ENCODE peak calls at places on chromosomes 13 and 19, in six cellular contexts. One of them, this sample, is unnamed. For H3K9me3, the result is how much of the 10 kb centered on the place peaks cover.

GRCh38 chr13:29991343-29991742 is 140.9 kb upstream of the UBL3 start:
- ATAC-seq in body of pancreas: no peak
- ATAC-seq in right lobe of liver: no peak
- ATAC-seq in upper lobe of left lung: no peak
- ATAC-seq in heart left ventricle: no peak
- ATAC-seq in HepG2: no peak
- ATAC-seq in this sample: no peak

GRCh38 chr19:38118176-38118575 is 105.8 kb downstream of the DPF1 start:
- ATAC-seq in right lobe of liver: no peak
- ATAC-seq in HepG2: no peak
- ATAC-seq in heart left ventricle: no peak
- ATAC-seq in upper lobe of left lung: no peak
- ATAC-seq in body of pancreas: no peak
- ATAC-seq in this sample: no peak

GRCh38 chr13:93460005-93460404 is 233.4 kb downstream of the GPC6 start:
- ATAC-seq in upper lobe of left lung: no peak
- ATAC-seq in heart left ventricle: no peak
- ATAC-seq in right lobe of liver: no peak
- ATAC-seq in HepG2: no peak
- ATAC-seq in body of pancreas: no peak
- ATAC-seq in this sample: no peak

GRCh38 chr13:48370815-48371214 is 42.1 kb downstream of the LPAR6 start:
- ATAC-seq in HepG2: no peak
- ATAC-seq in upper lobe of left lung: no peak
- ATAC-seq in body of pancreas: no peak
- ATAC-seq in heart left ventricle: no peak
- ATAC-seq in right lobe of liver: no peak
- ATAC-seq in this sample: no peak

GRCh38 chr13:89982406-89983085 is 1364.9 kb upstream of the MIR17HG start:
- ATAC-seq in heart left ventricle: no peak
- ATAC-seq in upper lobe of left lung: no peak
- ATAC-seq in HepG2: no peak
- ATAC-seq in right lobe of liver: no peak
- ATAC-seq in body of pancreas: no peak
- ATAC-seq in this sample: peak

GRCh38 chr19:17807731-17808316 is 12.9 kb downstream of the B3GNT3 start:
- ATAC-seq in body of pancreas: no peak
- ATAC-seq in HepG2: no peak
- ATAC-seq in right lobe of liver: no peak
- ATAC-seq in heart left ventricle: no peak
- ATAC-seq in upper lobe of left lung: no peak
- ATAC-seq in this sample: no peak

GRCh38 chr13:113315992-113316391 is 19.0 kb downstream of the LAMP1 start:
- ATAC-seq in HepG2: no peak
- ATAC-seq in heart left ventricle: no peak
- ATAC-seq in body of pancreas: no peak
- ATAC-seq in upper lobe of left lung: no peak
- ATAC-seq in right lobe of liver: no peak
- ATAC-seq in this sample: no peak

GRCh38 chr19:38417146-38417543 is 8.9 kb downstream of the RASGRP4 start:
- ATAC-seq in upper lobe of left lung: no peak
- ATAC-seq in heart left ventricle: no peak
- ATAC-seq in body of pancreas: no peak
- ATAC-seq in HepG2: no peak
- ATAC-seq in right lobe of liver: no peak
- ATAC-seq in this sample: no peak

GRCh38 chr13:52701728-52702480 is 37.7 kb downstream of the CNMD start:
- ATAC-seq in HepG2: no peak
- ATAC-seq in right lobe of liver: no peak
- ATAC-seq in body of pancreas: no peak
- ATAC-seq in heart left ventricle: no peak
- ATAC-seq in upper lobe of left lung: no peak
- ATAC-seq in this sample: no peak

GRCh38 chr13:33799950-33800592 is 17.9 kb upstream of the RFC3 start:
- ATAC-seq in right lobe of liver: peak
- ATAC-seq in heart left ventricle: no peak
- ATAC-seq in HepG2: peak
- ATAC-seq in body of pancreas: peak
- ATAC-seq in upper lobe of left lung: no peak
- ATAC-seq in this sample: no peak

GRCh38 chr13:29887030-29887557 is 36.7 kb upstream of the UBL3 start:
- ATAC-seq in HepG2: peak
- ATAC-seq in right lobe of liver: no peak
- ATAC-seq in heart left ventricle: no peak
- ATAC-seq in body of pancreas: no peak
- ATAC-seq in upper lobe of left lung: no peak
- ATAC-seq in this sample: no peak

GRCh38 chr19:10593820-10594637 is 6.9 kb upstream of the AP1M2 start:
- ATAC-seq in body of pancreas: peak
- ATAC-seq in heart left ventricle: no peak
- ATAC-seq in HepG2: peak
- ATAC-seq in right lobe of liver: peak
- ATAC-seq in upper lobe of left lung: no peak
- ATAC-seq in this sample: peak

GRCh38 chr13:109331898-109332297 is 454.5 kb downstream of the IRS2 start:
- ATAC-seq in HepG2: no peak
- ATAC-seq in right lobe of liver: no peak
- ATAC-seq in heart left ventricle: no peak
- ATAC-seq in body of pancreas: no peak
- ATAC-seq in upper lobe of left lung: no peak
- ATAC-seq in this sample: no peak

GRCh38 chr13:27613623-27614022 is 6.7 kb downstream of the LNX2 start:
- ATAC-seq in body of pancreas: no peak
- ATAC-seq in heart left ventricle: no peak
- ATAC-seq in upper lobe of left lung: no peak
- ATAC-seq in HepG2: peak
- ATAC-seq in right lobe of liver: no peak
- ATAC-seq in this sample: no peak

GRCh38 chr19:9139609-9140158 is 513 bp upstream of the ZNF317 start:
- ATAC-seq in heart left ventricle: peak
- ATAC-seq in HepG2: no peak
- ATAC-seq in right lobe of liver: no peak
- ATAC-seq in body of pancreas: peak
- ATAC-seq in upper lobe of left lung: no peak
- ATAC-seq in this sample: peak

GRCh38 chr13:46124967-46125933 is 20.4 kb upstream of the CPB2 start:
- ATAC-seq in right lobe of liver: no peak
- ATAC-seq in HepG2: no peak
- ATAC-seq in body of pancreas: no peak
- ATAC-seq in heart left ventricle: no peak
- ATAC-seq in upper lobe of left lung: no peak
- ATAC-seq in this sample: no peak

GRCh38 chr13:101624981-101625380 is 172.5 kb downstream of the ITGBL1 start:
- ATAC-seq in HepG2: no peak
- ATAC-seq in upper lobe of left lung: no peak
- ATAC-seq in heart left ventricle: no peak
- ATAC-seq in right lobe of liver: no peak
- ATAC-seq in body of pancreas: no peak
- ATAC-seq in this sample: no peak

GRCh38 chr19:45554481-45554880 is 30.1 kb downstream of the OPA3 start:
- ATAC-seq in heart left ventricle: no peak
- ATAC-seq in right lobe of liver: no peak
- ATAC-seq in body of pancreas: no peak
- ATAC-seq in HepG2: no peak
- ATAC-seq in upper lobe of left lung: no peak
- ATAC-seq in this sample: no peak

GRCh38 chr13:21232599-21232998 is 56.1 kb downstream of the MRPL57 start:
- ATAC-seq in heart left ventricle: no peak
- ATAC-seq in right lobe of liver: no peak
- ATAC-seq in upper lobe of left lung: no peak
- ATAC-seq in body of pancreas: no peak
- ATAC-seq in HepG2: no peak
- ATAC-seq in this sample: peak

GRCh38 chr13:107600986-107601385 is 614.4 kb downstream of the LIG4 start:
- ATAC-seq in right lobe of liver: no peak
- ATAC-seq in heart left ventricle: no peak
- ATAC-seq in upper lobe of left lung: no peak
- ATAC-seq in HepG2: no peak
- ATAC-seq in body of pancreas: no peak
- ATAC-seq in this sample: no peak

GRCh38 chr19:1767464-1767933 is 14.2 kb downstream of the ONECUT3 start:
- ATAC-seq in heart left ventricle: no peak
- ATAC-seq in body of pancreas: peak
- ATAC-seq in HepG2: peak
- ATAC-seq in right lobe of liver: peak
- ATAC-seq in upper lobe of left lung: peak
- ATAC-seq in this sample: peak

GRCh38 chr13:60788156-60788829 is 391.3 kb downstream of the TDRD3 start:
- ATAC-seq in upper lobe of left lung: no peak
- ATAC-seq in heart left ventricle: no peak
- ATAC-seq in body of pancreas: peak
- ATAC-seq in right lobe of liver: no peak
- ATAC-seq in HepG2: no peak
- ATAC-seq in this sample: peak

GRCh38 chr19:42295342-42295741 is 6.6 kb upstream of the PRR19 start:
- ATAC-seq in upper lobe of left lung: no peak
- ATAC-seq in body of pancreas: no peak
- ATAC-seq in heart left ventricle: no peak
- ATAC-seq in right lobe of liver: no peak
- ATAC-seq in HepG2: no peak
- ATAC-seq in this sample: no peak

GRCh38 chr13:31835932-31836331 is 96.6 kb downstream of the RXFP2 start:
- ATAC-seq in body of pancreas: no peak
- ATAC-seq in HepG2: no peak
- ATAC-seq in right lobe of liver: no peak
- ATAC-seq in upper lobe of left lung: no peak
- ATAC-seq in heart left ventricle: no peak
- ATAC-seq in this sample: no peak

GRCh38 chr19:5143471-5144411 is 174.8 kb downstream of the KDM4B start:
- ATAC-seq in heart left ventricle: peak
- ATAC-seq in right lobe of liver: no peak
- ATAC-seq in body of pancreas: no peak
- ATAC-seq in upper lobe of left lung: no peak
- ATAC-seq in HepG2: no peak
- ATAC-seq in this sample: no peak

GRCh38 chr19:10858204-10858828 is 10.1 kb downstream of the C19orf38 start:
- ATAC-seq in HepG2: peak
- ATAC-seq in right lobe of liver: no peak
- ATAC-seq in heart left ventricle: no peak
- ATAC-seq in upper lobe of left lung: peak
- ATAC-seq in body of pancreas: no peak
- ATAC-seq in this sample: no peak

GRCh38 chr19:48962029-48962848 is 2.9 kb upstream of the FTL start:
- ATAC-seq in upper lobe of left lung: peak
- ATAC-seq in HepG2: peak
- ATAC-seq in body of pancreas: no peak
- ATAC-seq in right lobe of liver: peak
- ATAC-seq in heart left ventricle: no peak
- ATAC-seq in this sample: no peak

GRCh38 chr19:48964205-48965032 is 690 bp upstream of the FTL start:
- ATAC-seq in right lobe of liver: peak
- ATAC-seq in body of pancreas: no peak
- ATAC-seq in upper lobe of left lung: no peak
- ATAC-seq in HepG2: no peak
- ATAC-seq in heart left ventricle: no peak
- ATAC-seq in this sample: no peak

GRCh38 chr19:48962849-48963165 is 2.3 kb upstream of the FTL start:
- ATAC-seq in heart left ventricle: no peak
- ATAC-seq in body of pancreas: no peak
- ATAC-seq in right lobe of liver: no peak
- ATAC-seq in HepG2: peak
- ATAC-seq in upper lobe of left lung: no peak
- ATAC-seq in this sample: no peak

GRCh38 chr19:48965033-48965805 is at the start of gene FTL:
- ATAC-seq in upper lobe of left lung: peak
- ATAC-seq in HepG2: peak
- ATAC-seq in heart left ventricle: peak
- ATAC-seq in body of pancreas: peak
- ATAC-seq in right lobe of liver: peak
- ATAC-seq in this sample: peak

GRCh38 chr19:48963371-48964204 is 1.5 kb upstream of the FTL start:
- ATAC-seq in upper lobe of left lung: peak
- ATAC-seq in body of pancreas: peak
- ATAC-seq in HepG2: peak
- ATAC-seq in heart left ventricle: no peak
- ATAC-seq in right lobe of liver: peak
- ATAC-seq in this sample: peak
- TF ChIP-seq POLR2A in upper lobe of left lung: no peak
- TF ChIP-seq POLR2A in body of pancreas: no peak
- TF ChIP-seq POLR2A in HepG2: peak
- TF ChIP-seq POLR2A in heart left ventricle: no peak
- TF ChIP-seq POLR2A in right lobe of liver: peak
- TF ChIP-seq POLR2A in this sample: peak

GRCh38 chr19:52428937-52429336 is at the start of gene ZNF534:
- ATAC-seq in right lobe of liver: no peak
- ATAC-seq in body of pancreas: no peak
- ATAC-seq in upper lobe of left lung: no peak
- ATAC-seq in HepG2: no peak
- ATAC-seq in heart left ventricle: no peak
- ATAC-seq in this sample: no peak
- H3K9me3 ChIP-seq in right lobe of liver: under half
- H3K9me3 ChIP-seq in body of pancreas: under half
- H3K9me3 ChIP-seq in upper lobe of left lung: half or more
- H3K9me3 ChIP-seq in HepG2: half or more
- H3K9me3 ChIP-seq in heart left ventricle: under half
- H3K9me3 ChIP-seq in this sample: under half

GRCh38 chr19:43524922-43525835 is 1.8 kb downstream of the ETHE1 start:
- ATAC-seq in right lobe of liver: peak
- ATAC-seq in upper lobe of left lung: peak
- ATAC-seq in heart left ventricle: peak
- ATAC-seq in HepG2: peak
- ATAC-seq in body of pancreas: peak
- ATAC-seq in this sample: peak
- TF ChIP-seq POLR2A in right lobe of liver: peak
- TF ChIP-seq POLR2A in upper lobe of left lung: no peak
- TF ChIP-seq POLR2A in heart left ventricle: no peak
- TF ChIP-seq POLR2A in HepG2: no peak
- TF ChIP-seq POLR2A in body of pancreas: peak
- TF ChIP-seq POLR2A in this sample: no peak

GRCh38 chr19:23440791-23441190 is 45.5 kb upstream of the ZNF91 start:
- ATAC-seq in right lobe of liver: no peak
- ATAC-seq in body of pancreas: no peak
- ATAC-seq in HepG2: no peak
- ATAC-seq in heart left ventricle: no peak
- ATAC-seq in upper lobe of left lung: no peak
- ATAC-seq in this sample: no peak
- H3K9me3 ChIP-seq in right lobe of liver: under half
- H3K9me3 ChIP-seq in body of pancreas: under half
- H3K9me3 ChIP-seq in HepG2: half or more
- H3K9me3 ChIP-seq in heart left ventricle: under half
- H3K9me3 ChIP-seq in upper lobe of left lung: under half
- H3K9me3 ChIP-seq in this sample: under half

GRCh38 chr13:110540871-110541525 is 20.5 kb downstream of the RAB20 start:
- ATAC-seq in right lobe of liver: peak
- ATAC-seq in HepG2: peak
- ATAC-seq in body of pancreas: peak
- ATAC-seq in heart left ventricle: peak
- ATAC-seq in upper lobe of left lung: peak
- ATAC-seq in this sample: no peak
- TF ChIP-seq POLR2A in right lobe of liver: peak
- TF ChIP-seq POLR2A in HepG2: no peak
- TF ChIP-seq POLR2A in body of pancreas: no peak
- TF ChIP-seq POLR2A in heart left ventricle: no peak
- TF ChIP-seq POLR2A in upper lobe of left lung: no peak
- TF ChIP-seq POLR2A in this sample: no peak